ENCODE peak calls at places on chromosomes 7 and 10, in four cellular contexts. G is GM06990, S is right lobe of liver, W is endothelial cell. Z is an unnamed sample.

GRCh38 chr10:110364531-110364937 is 59.8 kb upstream of the SMNDC1 start:
- DNase-seq in G (no peak), S (no peak), W (no peak), Z (no peak)

GRCh38 chr7:156473476-156474240 is 166.9 kb upstream of the RNF32 start:
- DNase-seq in G (no peak), S (peak; percentile 58), W (peak; percentile 46), Z (peak; percentile 53)

GRCh38 chr10:92240289-92241157 is 50.4 kb downstream of the CPEB3 start:
- DNase-seq in G (peak; percentile 38), S (peak; percentile 67), W (peak; percentile 28), Z (peak; percentile 23)

GRCh38 chr10:50993817-50994251 is 80.5 kb upstream of the PRKG1 start:
- DNase-seq in G (no peak), S (no peak), W (no peak), Z (no peak)

GRCh38 chr10:79193694-79194382 is 125.1 kb downstream of the ZMIZ1 start:
- DNase-seq in G (no peak), S (no peak), W (no peak), Z (no peak)

GRCh38 chr10:78448470-78448869 is 414.8 kb downstream of the RPS24 start:
- DNase-seq in G (no peak), S (no peak), W (no peak), Z (no peak)

GRCh38 chr10:126216221-126216701 is 172.0 kb downstream of the ADAM12 start:
- DNase-seq in G (no peak), S (no peak), W (no peak), Z (peak; percentile 24)

GRCh38 chr7:139695616-139696015 is 82.2 kb downstream of the HIPK2 start:
- DNase-seq in G (no peak), S (no peak), W (no peak), Z (no peak)

GRCh38 chr7:30906014-30906413 is 5.6 kb upstream of the AQP1 start:
- DNase-seq in G (no peak), S (no peak), W (no peak), Z (no peak)

GRCh38 chr7:108684629-108685028 is 115.0 kb downstream of the DNAJB9 start:
- DNase-seq in G (no peak), S (no peak), W (no peak), Z (no peak)

GRCh38 chr7:127770870-127771269 is 118.9 kb downstream of the SND1 start:
- DNase-seq in G (no peak), S (no peak), W (no peak), Z (no peak)

GRCh38 chr10:59905066-59905734 is 1.2 kb downstream of the CCDC6 start:
- DNase-seq in G (peak; percentile 55), S (peak; percentile 57), W (peak; percentile 56), Z (peak; percentile 46)

GRCh38 chr10:33134011-33134751 is 176.2 kb upstream of the ITGB1 start:
- DNase-seq in G (no peak), S (no peak), W (no peak), Z (no peak)

GRCh38 chr7:85806321-85806720 is 619.5 kb upstream of the SEMA3D start:
- DNase-seq in G (no peak), S (no peak), W (no peak), Z (no peak)

GRCh38 chr7:107430057-107430456 is 39.8 kb upstream of the GPR22 start:
- DNase-seq in G (no peak), S (no peak), W (no peak), Z (no peak)

GRCh38 chr10:126459032-126459831 is 71.0 kb upstream of the ADAM12 start:
- DNase-seq in G (no peak), S (no peak), W (no peak), Z (no peak)

GRCh38 chr10:116210588-116211346 is 62.2 kb downstream of the GFRA1 start:
- DNase-seq in G (no peak), S (peak; percentile 80), W (no peak), Z (no peak)

GRCh38 chr7:148700693-148701092 is 2.0 kb downstream of the CUL1 start:
- DNase-seq in G (no peak), S (no peak), W (no peak), Z (peak; percentile 52)

GRCh38 chr7:74505426-74506328 is 52.0 kb downstream of the GTF2IRD1 start:
- DNase-seq in G (no peak), S (no peak), W (no peak), Z (no peak)

GRCh38 chr10:34696423-34696822 is 118.7 kb downstream of the PARD3 start:
- DNase-seq in G (no peak), S (no peak), W (no peak), Z (no peak)

GRCh38 chr7:100519580-100519979 is 19.4 kb upstream of the AGFG2 start:
- DNase-seq in G (no peak), S (no peak), W (no peak), Z (no peak)

GRCh38 chr10:51082857-51083256 is 8.6 kb downstream of the PRKG1 start:
- DNase-seq in G (no peak), S (no peak), W (no peak), Z (no peak)

GRCh38 chr10:18683427-18683826 is 24.2 kb downstream of the ARL5B start:
- DNase-seq in G (no peak), S (no peak), W (no peak), Z (no peak)

GRCh38 chr7:126394406-126394805 is 858.3 kb downstream of the GRM8 start:
- DNase-seq in G (no peak), S (no peak), W (no peak), Z (no peak)

GRCh38 chr10:69959911-69960310 is 92.7 kb upstream of the MACROH2A2 start:
- DNase-seq in G (no peak), S (no peak), W (no peak), Z (no peak)

GRCh38 chr7:108805808-108806397 is 236.2 kb downstream of the DNAJB9 start:
- DNase-seq in G (no peak), S (no peak), W (peak; percentile 12), Z (no peak)

GRCh38 chr7:138565071-138565450 is 105.0 kb downstream of the TRIM24 start:
- DNase-seq in G (peak; percentile 1), S (no peak), W (no peak), Z (no peak)

GRCh38 chr7:25789701-25790240 is 362.2 kb upstream of the NFE2L3 start:
- DNase-seq in G (no peak), S (no peak), W (no peak), Z (no peak)

GRCh38 chr10:14009315-14010082 is 321.2 kb downstream of the FRMD4A start:
- DNase-seq in G (peak; percentile 94), S (no peak), W (no peak), Z (peak; percentile 23)

GRCh38 chr7:138008588-138009349 is 6.9 kb upstream of the CREB3L2 start:
- DNase-seq in G (no peak), S (no peak), W (peak; percentile 23), Z (peak; percentile 33)

GRCh38 chr10:22433875-22434274 is 88.6 kb downstream of the SPAG6 start:
- DNase-seq in G (no peak), S (no peak), W (no peak), Z (no peak)

GRCh38 chr7:12945901-12946300 is 258.5 kb downstream of the ARL4A start:
- DNase-seq in G (no peak), S (no peak), W (no peak), Z (no peak)

GRCh38 chr7:104627516-104627915 is 299.1 kb downstream of the LHFPL3 start:
- DNase-seq in G (no peak), S (no peak), W (peak; percentile 61), Z (peak; percentile 78)

GRCh38 chr7:82699773-82700186 is 256.2 kb upstream of the CACNA2D1 start:
- DNase-seq in G (no peak), S (no peak), W (no peak), Z (no peak)

GRCh38 chr10:88110355-88110754 is 246.9 kb downstream of the PTEN start:
- DNase-seq in G (no peak), S (no peak), W (no peak), Z (no peak)

GRCh38 chr7:3918576-3918975 is 617.5 kb downstream of the SDK1 start:
- DNase-seq in G (no peak), S (no peak), W (no peak), Z (no peak)

GRCh38 chr7:3923307-3923918 is 622.4 kb downstream of the SDK1 start:
- DNase-seq in G (no peak), S (no peak), W (no peak), Z (no peak)

GRCh38 chr7:3924277-3924676 is 623.2 kb downstream of the SDK1 start:
- DNase-seq in G (no peak), S (no peak), W (no peak), Z (no peak)

GRCh38 chr7:3917466-3917865 is 616.4 kb downstream of the SDK1 start:
- DNase-seq in G (no peak), S (no peak), W (no peak), Z (no peak)

GRCh38 chr7:3922175-3922635 is 621.2 kb downstream of the SDK1 start:
- DNase-seq in G (no peak), S (no peak), W (peak; percentile 7), Z (peak; percentile 20)
- TF ChIP-seq CTCF in G (no peak), S (no peak), W (no peak), Z (no peak)

GRCh38 chr10:71957546-71958275 is 6.5 kb upstream of the CHST3 start:
- DNase-seq in G (no peak), S (no peak), W (no peak), Z (no peak)
- TF ChIP-seq CTCF in G (peak; percentile 15), S (no peak), W (no peak), Z (no peak)

DNA sequence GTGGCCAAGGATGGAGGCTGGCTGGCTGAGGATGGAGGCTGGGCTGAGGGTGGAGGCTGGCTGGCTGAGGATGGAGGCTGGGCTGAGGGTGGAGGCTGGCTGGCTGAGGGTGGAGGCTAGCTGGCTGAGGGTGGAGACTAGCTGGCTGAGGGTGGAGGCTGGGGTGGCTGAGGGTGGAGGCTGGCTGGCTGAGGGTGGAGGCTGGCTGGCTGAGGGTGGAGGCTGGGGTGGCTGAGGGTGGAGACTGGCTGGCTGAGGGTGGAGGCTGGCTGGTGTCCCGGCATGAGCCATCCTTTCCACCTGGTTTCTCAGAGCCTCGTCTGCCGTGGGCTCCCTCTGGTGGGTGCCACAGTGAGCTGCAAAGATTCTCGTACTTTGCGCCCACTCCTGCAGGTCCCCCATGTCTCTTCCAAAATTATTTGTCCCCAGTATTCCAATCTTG is 88.4 kb downstream of the ELFN1 start:
- DNase-seq in G (no peak), S (peak; percentile 75), W (no peak), Z (no peak)
- TF ChIP-seq CTCF in G (peak; percentile 71), S (peak; percentile 53), W (no peak), Z (peak; percentile 19)

GRCh38 chr7:28137471-28137870 is 43.1 kb downstream of the JAZF1 start:
- DNase-seq in G (no peak), S (no peak), W (no peak), Z (no peak)
- TF ChIP-seq CTCF in G (no peak), S (no peak), W (no peak), Z (no peak)